ENCODE peak calls at places on chromosomes 7 and 10, in four cellular contexts. C is IMR-90, A is cerebellar nuclear complex, R is pancreas. F is an unnamed sample.

GRCh38 chr10:4755286-4756009 is 70.6 kb upstream of the AKR1E2 start:
- DNase-seq in C (no peak), A (no peak), R (no peak), F (no peak)

GRCh38 chr7:41769162-41769561 is 66.3 kb upstream of the INHBA start:
- DNase-seq in C (no peak), A (no peak), R (no peak), F (no peak)

GRCh38 chr7:44769381-44770209 is 20.9 kb downstream of the ZMIZ2 start:
- DNase-seq in C (peak), A (no peak), R (peak), F (no peak)

GRCh38 chr7:139629392-139630082 is 106.1 kb downstream of the CLEC2L start:
- DNase-seq in C (no peak), A (no peak), R (no peak), F (no peak)

GRCh38 chr10:129951841-129952240 is 12.2 kb downstream of the EBF3 start:
- DNase-seq in C (no peak), A (no peak), R (no peak), F (no peak)

GRCh38 chr10:5570007-5570655 is 45.4 kb downstream of the CALML3 start:
- DNase-seq in C (no peak), A (no peak), R (no peak), F (no peak)

GRCh38 chr10:108801775-108802516 is 1121.4 kb downstream of the XPNPEP1 start:
- DNase-seq in C (peak), A (no peak), R (no peak), F (no peak)

GRCh38 chr7:7795736-7796135 is 77.3 kb upstream of the RPA3 start:
- DNase-seq in C (peak), A (no peak), R (no peak), F (no peak)

GRCh38 chr7:15463801-15464761 is 97.7 kb downstream of the AGMO start:
- DNase-seq in C (peak), A (no peak), R (no peak), F (no peak)

GRCh38 chr10:124370426-124370825 is 48.3 kb downstream of the OAT start:
- DNase-seq in C (no peak), A (no peak), R (no peak), F (no peak)

GRCh38 chr7:155885162-155886160 is 73.2 kb upstream of the SHH start:
- DNase-seq in C (peak), A (no peak), R (no peak), F (no peak)

GRCh38 chr10:102710604-102711003 is 3.6 kb downstream of the ARL3 start:
- DNase-seq in C (peak), A (no peak), R (no peak), F (no peak)

GRCh38 chr7:100894860-100895700 is 608 bp downstream of the ACHE start:
- DNase-seq in C (no peak), A (no peak), R (peak), F (peak)

F was measured in prostate gland.